ENCODE peak calls at places on chromosomes 12 and 14, in ten cellular contexts. C is naive thymus-derived CD4-positive, alpha-beta T cell; J is AG04450; Q is H7; I is A549; P is GM06990; F is fibroblast of pulmonary artery; O is PC-3; N is stomach; G is HFF-Myc. D is an unnamed sample.

GRCh38 chr12:6182279-6182898 is 17.8 kb upstream of the CD9 start:
- DNase-seq in F (peak), C (no peak), G (peak), Q (no peak), O (peak), I (no peak), J (no peak), N (peak), P (no peak), D (no peak)

GRCh38 chr14:99472937-99473336 is 7.7 kb downstream of the SETD3 start:
- DNase-seq in N (no peak), J (no peak), O (no peak), F (no peak), G (no peak), C (no peak), Q (no peak), I (no peak), P (no peak), D (no peak)

GRCh38 chr12:546920-547845 is 87.4 kb downstream of the B4GALNT3 start:
- DNase-seq in J (no peak), C (peak), I (peak), G (no peak), F (peak), O (peak), Q (peak), N (peak), P (peak), D (peak)

GRCh38 chr12:42322567-42322966 is 3.3 kb downstream of the ZCRB1 start:
- DNase-seq in I (no peak), O (no peak), J (no peak), N (no peak), G (no peak), F (no peak), P (no peak), C (no peak), Q (no peak), D (no peak)

GRCh38 chr14:36356862-36357261 is 36.4 kb upstream of the MBIP start:
- DNase-seq in N (no peak), F (no peak), O (no peak), I (no peak), Q (no peak), J (no peak), C (no peak), P (no peak), G (no peak), D (no peak)

GRCh38 chr12:57765003-57765697 is 1.7 kb downstream of the CYP27B1 start:
- DNase-seq in J (no peak), F (peak), Q (peak), P (peak), C (no peak), N (peak), O (peak), I (peak), G (no peak), D (no peak)

GRCh38 chr12:99455350-99456037 is 192.1 kb upstream of the GARIN6 start:
- DNase-seq in N (no peak), F (no peak), C (no peak), O (peak), I (peak), P (no peak), Q (no peak), G (peak), J (no peak), D (no peak)

GRCh38 chr14:22297376-22297775 is 291.6 kb downstream of the DAD1 start:
- DNase-seq in O (no peak), Q (no peak), J (no peak), F (no peak), G (no peak), P (no peak), I (no peak), N (no peak), C (no peak), D (no peak)

GRCh38 chr12:126772171-126772864 is 1494.7 kb upstream of the TMEM132C start:
- DNase-seq in P (peak), J (no peak), N (no peak), F (peak), G (peak), O (peak), Q (no peak), C (no peak), I (peak), D (peak)

GRCh38 chr12:120240495-120240833 is 25.1 kb downstream of the PXN start:
- DNase-seq in J (no peak), N (no peak), Q (no peak), C (no peak), O (no peak), F (no peak), G (no peak), P (no peak), I (no peak), D (no peak)

GRCh38 chr12:68479261-68479581 is 131.5 kb upstream of the RAP1B start:
- DNase-seq in P (no peak), N (no peak), O (no peak), Q (no peak), F (no peak), G (peak), C (no peak), I (no peak), J (peak), D (no peak)

GRCh38 chr14:39229222-39229543 is 4.5 kb upstream of the MIA2 start:
- DNase-seq in I (no peak), O (no peak), J (no peak), F (no peak), G (no peak), N (no peak), P (peak), Q (no peak), C (peak), D (peak)

GRCh38 chr12:93183940-93184663 is 193.6 kb upstream of the NUDT4 start:
- DNase-seq in C (peak), I (no peak), P (peak), G (no peak), F (peak), N (no peak), O (no peak), J (no peak), Q (no peak), D (peak)

GRCh38 chr12:110582286-110583136 is 607 bp downstream of the PPTC7 start:
- DNase-seq in G (no peak), N (peak), F (peak), O (peak), C (peak), J (no peak), P (peak), Q (peak), I (no peak), D (peak)

GRCh38 chr12:116939734-116940133 is 29.0 kb downstream of the FBXW8 start:
- DNase-seq in Q (no peak), P (no peak), O (no peak), F (no peak), N (no peak), J (no peak), G (no peak), C (no peak), I (no peak), D (no peak)

GRCh38 chr12:131250028-131250950 is 296.6 kb downstream of the ADGRD1 start:
- DNase-seq in G (no peak), P (no peak), I (no peak), F (no peak), O (no peak), Q (no peak), J (no peak), N (no peak), C (no peak), D (no peak)

DNA sequence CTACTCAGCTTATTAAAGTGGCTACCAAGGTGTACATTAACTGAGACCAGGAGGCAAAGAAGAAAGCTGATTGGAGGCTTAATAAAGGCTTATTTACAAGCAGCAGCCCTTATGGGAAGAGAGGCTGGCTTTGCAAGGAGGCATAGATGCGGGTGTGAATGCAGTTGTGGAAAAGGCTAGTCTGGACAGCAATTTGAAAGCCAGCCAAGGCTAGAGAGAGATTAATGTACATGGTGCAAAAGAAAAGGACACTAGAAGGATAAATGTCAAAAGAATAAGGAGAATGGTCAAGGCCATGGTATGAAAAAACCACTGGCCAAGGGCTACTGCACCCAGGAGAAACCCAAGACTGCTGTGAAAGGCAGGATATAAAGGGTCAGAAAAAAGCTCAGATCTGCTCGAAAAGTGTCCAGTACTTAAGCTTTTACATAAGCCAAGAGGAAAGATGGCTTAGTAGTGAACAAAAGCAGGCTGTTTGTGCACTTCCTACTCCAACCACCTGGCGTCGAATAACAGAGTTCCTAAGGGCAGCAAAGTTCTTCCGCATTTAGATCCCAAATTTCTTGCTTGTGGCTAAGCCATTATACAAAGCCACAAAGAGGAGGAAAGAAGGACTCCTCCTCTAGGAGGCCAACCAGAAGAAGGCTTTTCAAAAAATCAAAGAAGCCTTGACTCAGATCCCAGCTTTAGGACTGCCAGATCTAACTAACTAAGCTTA is 24.0 kb downstream of the KLRK1 start:
- DNase-seq in O (peak), Q (no peak), I (no peak), F (peak), C (no peak), J (no peak), G (no peak), N (no peak), P (no peak), D (no peak)
- H3K4me3 ChIP-seq in O (peak), Q (no peak), I (peak), F (peak), C (peak), J (peak), G (peak), N (peak), P (no peak), D (peak)

DNA sequence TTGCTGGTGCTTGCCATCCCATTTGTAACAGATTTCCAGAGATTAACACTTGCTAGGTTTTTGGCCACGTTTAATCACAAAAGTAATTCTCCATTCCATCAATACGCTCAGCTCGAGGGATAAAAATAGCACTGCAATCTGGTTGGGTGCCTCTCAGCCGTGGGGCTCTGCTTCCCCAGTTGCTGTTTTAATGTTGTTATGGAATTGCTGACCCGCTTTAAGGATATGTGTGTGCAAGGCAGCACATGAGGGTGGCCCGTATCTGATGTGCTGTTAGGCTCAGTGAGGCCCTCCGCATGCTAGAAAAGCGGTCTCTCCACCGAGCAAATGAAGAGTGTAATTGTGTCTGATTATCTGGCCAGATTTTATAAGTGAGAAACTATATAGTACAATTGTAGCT is 222.1 kb upstream of the TMEM260 start:
- DNase-seq in C (no peak), O (no peak), G (no peak), P (no peak), I (no peak), N (no peak), J (no peak), F (no peak), Q (no peak), D (no peak)
- H3K4me3 ChIP-seq in C (no peak), O (no peak), G (no peak), P (no peak), I (no peak), N (no peak), J (no peak), F (no peak), Q (no peak), D (no peak)

DNA sequence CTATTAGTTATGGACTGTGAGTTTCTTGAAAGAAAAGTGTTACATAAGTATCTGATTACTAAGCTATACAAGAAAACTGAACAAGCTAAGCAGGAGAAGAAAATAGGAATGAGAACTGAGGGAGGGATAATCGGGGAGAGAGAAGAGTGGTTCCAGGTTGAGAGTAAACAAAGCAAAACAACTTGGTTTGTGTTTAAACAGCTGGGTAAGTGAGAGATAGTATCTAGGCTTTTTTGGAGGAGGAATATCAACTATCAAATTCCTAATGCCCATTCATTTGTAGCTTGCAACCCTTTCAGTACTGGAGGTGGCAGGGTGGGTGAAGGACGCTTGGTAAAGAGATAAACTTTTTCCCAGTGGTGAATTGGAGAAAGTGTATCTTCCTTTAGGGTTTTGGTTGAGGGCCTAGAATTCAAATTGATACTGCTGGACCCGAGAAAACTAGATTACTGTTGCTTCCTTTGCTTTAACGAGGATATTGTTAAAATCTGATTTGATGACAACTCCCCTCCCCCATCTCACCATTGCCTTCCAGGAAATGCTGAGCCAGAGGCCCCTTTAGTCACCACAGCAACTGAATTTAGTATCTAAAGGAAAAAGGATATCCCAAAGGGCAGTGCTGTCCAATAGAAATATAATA is 2.0 kb upstream of the SLC2A3 start:
- DNase-seq in N (no peak), Q (peak), O (no peak), J (no peak), P (no peak), C (no peak), F (peak), I (peak), G (peak), D (peak)
- H3K4me3 ChIP-seq in N (no peak), Q (no peak), O (no peak), J (no peak), P (no peak), C (no peak), F (no peak), I (no peak), G (no peak), D (no peak)

DNA sequence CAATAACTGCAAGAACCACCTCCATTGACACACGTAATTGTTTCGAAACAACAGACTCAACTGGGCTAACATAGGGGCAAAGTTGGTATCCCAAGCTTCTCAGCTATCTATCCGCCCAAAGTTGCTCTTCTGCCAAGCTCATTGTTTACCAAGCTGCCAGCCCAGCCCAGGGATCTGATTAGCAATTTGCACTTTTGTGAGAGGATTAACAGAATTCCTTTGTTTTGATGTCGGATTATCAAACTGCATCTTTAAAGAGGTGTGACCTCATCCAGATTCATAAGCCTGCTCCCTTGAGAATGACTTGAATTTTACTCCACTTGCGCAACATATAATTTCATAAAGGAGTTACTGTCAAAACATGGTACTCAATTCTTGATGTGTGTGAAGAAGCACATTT is 430.7 kb upstream of the SOX5 start:
- DNase-seq in N (no peak), O (no peak), G (no peak), C (no peak), P (no peak), J (no peak), I (no peak), F (no peak), Q (peak), D (no peak)
- H3K4me3 ChIP-seq in N (no peak), O (no peak), G (no peak), C (no peak), P (no peak), J (no peak), I (no peak), F (no peak), Q (no peak), D (no peak)

GRCh38 chr14:64688028-64688427 is 16.2 kb upstream of the PLEKHG3 start:
- DNase-seq in G (no peak), O (no peak), F (no peak), Q (no peak), N (no peak), P (no peak), I (no peak), J (no peak), C (no peak), D (no peak)
- H3K4me3 ChIP-seq in G (no peak), O (no peak), F (no peak), Q (no peak), N (no peak), P (no peak), I (no peak), J (no peak), C (no peak), D (no peak)

GRCh38 chr12:105933671-105934665 is 204.8 kb downstream of the NUAK1 start:
- DNase-seq in N (no peak), Q (no peak), O (peak), P (no peak), C (no peak), I (peak), G (peak), J (peak), F (peak), D (no peak)
- H3K4me3 ChIP-seq in N (no peak), Q (no peak), O (peak), P (no peak), C (no peak), I (no peak), G (no peak), J (no peak), F (no peak), D (no peak)

DNA sequence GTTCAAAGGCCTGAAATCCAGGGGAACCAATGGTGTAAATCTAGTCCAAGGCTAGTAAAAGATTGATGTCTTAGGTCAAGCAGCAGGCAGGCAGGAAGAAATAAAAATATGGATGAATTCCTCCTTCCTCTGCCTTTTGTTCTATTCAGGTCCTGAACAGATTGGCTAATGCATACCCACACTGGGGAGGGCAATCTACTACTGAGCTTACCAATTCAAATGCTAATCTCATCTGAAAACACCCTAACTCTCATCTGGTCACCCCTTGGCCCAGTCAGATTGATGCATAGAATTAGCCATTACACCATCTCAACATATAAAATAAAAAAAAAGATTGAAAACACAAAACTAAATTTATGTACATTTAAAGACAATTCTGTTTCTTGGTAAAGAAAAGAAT is 19.7 kb downstream of the CLEC6A start:
- DNase-seq in I (no peak), P (no peak), G (no peak), C (no peak), O (no peak), N (no peak), Q (no peak), F (no peak), J (no peak), D (no peak)
- H3K4me3 ChIP-seq in I (no peak), P (no peak), G (no peak), C (no peak), O (no peak), N (no peak), Q (no peak), F (no peak), J (no peak), D (no peak)

GRCh38 chr12:113462117-113462774 is 9.4 kb downstream of the LHX5 start:
- DNase-seq in F (peak), N (peak), P (no peak), C (peak), Q (peak), G (peak), I (peak), O (peak), J (peak), D (peak)
- H3K4me3 ChIP-seq in F (peak), N (peak), P (no peak), C (no peak), Q (no peak), G (no peak), I (peak), O (peak), J (peak), D (no peak)